ENCODE peak calls at places on chromosomes 7 and 10, in eight cellular contexts. G is SHP77 treated with DMSO at 0.1 percent for 48 hours; C is fibroblast of the aortic adventitia; M is posterior vena cava; L is CD4-positive, alpha-beta T cell; K is KG1; S is caudate nucleus; R is osteocyte. B is an unnamed sample.

GRCh38 chr7:129553861-129554530 is 51.7 kb downstream of the SMKR1 start:
- DNase-seq in C (peak), R (no peak), K (no peak), G (peak), M (no peak), S (no peak), L (peak), B (no peak)

GRCh38 chr10:99396471-99396870 is 34.0 kb downstream of the GOT1 start:
- DNase-seq in C (peak), R (no peak), S (no peak), K (no peak), G (no peak), L (no peak), M (no peak), B (no peak)

GRCh38 chr10:28754930-28755718 is 77.8 kb downstream of the BAMBI start:
- DNase-seq in R (no peak), S (no peak), K (no peak), L (no peak), G (no peak), C (peak), M (no peak), B (no peak)

GRCh38 chr10:116891208-116891607 is 41.9 kb downstream of the ENO4 start:
- DNase-seq in M (no peak), R (no peak), C (peak), S (no peak), G (no peak), K (no peak), L (no peak), B (no peak)

GRCh38 chr7:24979863-24980694 is at the start of gene OSBPL3:
- DNase-seq in S (peak), R (peak), L (peak), G (no peak), C (peak), K (peak), M (peak), B (peak)

GRCh38 chr10:369441-370221 is 234.4 kb downstream of the ZMYND11 start:
- DNase-seq in K (no peak), S (no peak), G (no peak), L (no peak), M (no peak), R (no peak), C (peak), B (no peak)

GRCh38 chr10:23344251-23344841 is at the start of gene C10orf67:
- DNase-seq in S (peak), R (no peak), G (no peak), M (no peak), K (no peak), C (peak), L (peak), B (peak)

GRCh38 chr7:90626011-90626410 is 29.9 kb downstream of the CDK14 start:
- DNase-seq in G (no peak), C (peak), L (no peak), R (no peak), S (no peak), M (no peak), K (no peak), B (no peak)

GRCh38 chr7:45988405-45989057 is 67.5 kb upstream of the IGFBP3 start:
- DNase-seq in R (peak), L (no peak), K (no peak), M (no peak), S (no peak), G (no peak), C (no peak), B (no peak)

GRCh38 chr10:572696-573095 is 116.8 kb downstream of the DIP2C start:
- DNase-seq in M (no peak), R (no peak), K (no peak), C (no peak), G (no peak), S (no peak), L (no peak), B (no peak)

GRCh38 chr10:13839430-13839986 is 252.7 kb downstream of the PRPF18 start:
- DNase-seq in L (no peak), S (no peak), K (no peak), R (no peak), C (peak), G (no peak), M (no peak), B (no peak)

GRCh38 chr10:121077331-121077730 is 226.2 kb downstream of the WDR11 start:
- DNase-seq in G (no peak), R (peak), S (no peak), K (no peak), M (no peak), L (no peak), C (no peak), B (no peak)

GRCh38 chr10:71363936-71364335 is 32.8 kb upstream of the CDH23 start:
- DNase-seq in C (no peak), G (no peak), M (peak), K (no peak), L (no peak), S (no peak), R (no peak), B (no peak)

GRCh38 chr7:73827568-73828106 is 3.2 kb upstream of the CLDN4 start:
- DNase-seq in C (no peak), R (no peak), K (no peak), G (peak), L (no peak), S (no peak), M (no peak), B (no peak)

GRCh38 chr7:26363465-26363864 is 71.8 kb downstream of the SNX10 start:
- DNase-seq in S (no peak), M (no peak), K (no peak), G (no peak), R (no peak), L (no peak), C (no peak), B (no peak)

GRCh38 chr10:118968071-118968470 is 61.4 kb upstream of the NANOS1 start:
- DNase-seq in M (peak), G (no peak), L (no peak), R (no peak), C (no peak), K (no peak), S (no peak), B (no peak)

GRCh38 chr10:97422921-97423420 is 3.0 kb upstream of the PGAM1 start:
- DNase-seq in K (no peak), C (peak), L (no peak), M (no peak), G (no peak), R (no peak), S (no peak), B (no peak)

GRCh38 chr7:31466036-31466435 is 47.9 kb upstream of the ITPRID1 start:
- DNase-seq in L (no peak), G (no peak), R (no peak), C (no peak), M (no peak), S (no peak), K (no peak), B (no peak)

GRCh38 chr10:71281646-71282322 is 37.3 kb upstream of the SLC29A3 start:
- DNase-seq in S (no peak), M (no peak), R (no peak), G (no peak), L (no peak), C (no peak), K (no peak), B (no peak)

GRCh38 chr10:96651998-96652431 is 65.2 kb upstream of the TM9SF3 start:
- DNase-seq in C (no peak), S (no peak), G (no peak), L (no peak), M (no peak), K (peak), R (no peak), B (no peak)

B was measured in hypothalamus.